ENCODE peak calls at places on chromosomes 5 and 9, in four cellular contexts. W, T, Y and L are unnamed samples.
A peak's percentile ranks its signal among the peaks of the same experiment; 100 is the strongest.

GRCh38 chr5:180811623-180812119 is 9.1 kb upstream of the MGAT1 start:
- DNase-seq in W (no peak), T (no peak), Y (no peak), L (no peak)

GRCh38 chr5:56269216-56269927 is 36.2 kb upstream of the ANKRD55 start:
- DNase-seq in W (no peak), T (no peak), Y (peak; percentile 46), L (no peak)

GRCh38 chr9:37324261-37324683 is 98.2 kb upstream of the GRHPR start:
- DNase-seq in W (no peak), T (no peak), Y (no peak), L (no peak)

GRCh38 chr9:95077766-95078382 is 239.6 kb downstream of the FANCC start:
- DNase-seq in W (peak; percentile 42), T (no peak), Y (no peak), L (no peak)

GRCh38 chr9:1276474-1276873 is 226.3 kb downstream of the DMRT2 start:
- DNase-seq in W (no peak), T (no peak), Y (no peak), L (no peak)

GRCh38 chr9:22813520-22813919 is 366.9 kb downstream of the DMRTA1 start:
- DNase-seq in W (no peak), T (no peak), Y (no peak), L (no peak)

GRCh38 chr5:43304520-43304919 is 8.7 kb downstream of the HMGCS1 start:
- DNase-seq in W (no peak), T (no peak), Y (no peak), L (no peak)

GRCh38 chr5:21823076-21823574 is 1030.0 kb downstream of the CDH12 start:
- DNase-seq in W (no peak), T (no peak), Y (no peak), L (no peak)

GRCh38 chr5:81856948-81857928 is 106.3 kb upstream of the SSBP2 start:
- DNase-seq in W (peak; percentile 69), T (peak; percentile 83), Y (no peak), L (peak; percentile 56)

GRCh38 chr9:131813116-131813515 is 73.2 kb upstream of the RAPGEF1 start:
- DNase-seq in W (no peak), T (no peak), Y (no peak), L (no peak)

GRCh38 chr9:107213561-107214028 is 69.5 kb upstream of the RAD23B start:
- DNase-seq in W (no peak), T (no peak), Y (peak; percentile 73), L (no peak)

GRCh38 chr5:142385194-142385593 is 60.4 kb upstream of the SPRY4 start:
- DNase-seq in W (no peak), T (no peak), Y (no peak), L (no peak)

GRCh38 chr5:115898656-115899055 is 56.9 kb downstream of the AP3S1 start:
- DNase-seq in W (no peak), T (no peak), Y (no peak), L (no peak)

GRCh38 chr5:75050415-75050814 is 1.9 kb downstream of the GCNT4 start:
- DNase-seq in W (no peak), T (no peak), Y (peak; percentile 47), L (no peak)

GRCh38 chr5:134649163-134649916 is 755 bp downstream of the SEC24A start:
- DNase-seq in W (peak; percentile 59), T (no peak), Y (peak; percentile 29), L (no peak)

GRCh38 chr5:169757016-169757415 is 119.9 kb downstream of the DOCK2 start:
- DNase-seq in W (no peak), T (no peak), Y (no peak), L (no peak)

GRCh38 chr5:31965227-31965626 is 208.9 kb downstream of the GOLPH3 start:
- DNase-seq in W (no peak), T (no peak), Y (no peak), L (no peak)

GRCh38 chr9:17075758-17076485 is 58.9 kb upstream of the CNTLN start:
- DNase-seq in W (no peak), T (no peak), Y (no peak), L (no peak)
- H3K4me1 ChIP-seq in W (no peaks in the 10 kb centered on the region), T (no peaks in the 10 kb centered on the region), Y (no peaks in the 10 kb centered on the region), L (no peaks in the 10 kb centered on the region)

DNA sequence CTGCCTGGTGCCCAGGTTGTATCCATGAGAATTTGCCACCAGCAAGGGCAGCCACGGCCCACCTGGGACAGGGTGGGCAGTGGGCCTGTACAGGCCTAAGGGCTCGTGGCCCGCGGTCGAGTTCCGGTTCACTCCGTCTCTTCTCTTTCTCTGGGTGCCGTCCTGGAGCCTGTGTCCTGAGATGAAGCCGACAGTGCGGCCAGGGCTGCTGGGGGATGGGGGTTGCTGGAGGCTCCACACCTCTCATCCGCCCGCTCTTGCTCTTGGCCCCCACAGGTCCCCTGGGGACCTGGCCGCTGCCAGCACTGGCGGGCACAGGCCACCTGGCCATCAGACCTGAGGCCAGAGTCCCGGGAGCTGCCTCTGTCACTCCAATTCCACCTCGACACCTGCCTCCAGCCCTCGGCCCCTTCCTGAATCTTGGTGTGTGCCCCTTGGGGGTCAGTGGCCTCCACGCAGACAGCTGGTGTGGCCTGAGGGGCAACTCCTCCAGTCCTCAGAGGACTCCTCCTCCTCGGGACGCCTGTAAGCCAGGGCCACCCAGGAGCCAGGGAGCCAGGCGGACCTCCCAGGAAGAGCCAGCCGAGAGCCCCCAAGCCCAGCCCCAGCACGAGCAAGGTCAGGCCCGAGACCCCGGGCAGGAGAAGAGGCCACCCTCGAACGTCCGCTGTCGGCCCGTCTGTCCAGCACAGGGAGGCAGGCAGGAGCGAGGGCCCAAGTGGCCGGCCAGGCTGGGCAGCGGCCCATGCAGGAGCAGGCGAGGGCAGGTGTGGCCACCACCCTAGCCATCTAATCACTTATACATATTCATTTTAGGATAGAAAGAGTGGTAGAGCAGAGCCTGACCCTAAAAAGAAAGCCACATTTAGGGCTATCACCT is 5.2 kb downstream of the LRRC26 start:
- DNase-seq in W (no peak), T (no peak), Y (no peak), L (no peak)
- H3K4me1 ChIP-seq in W (peaks cover under 1% of the 10 kb centered on the region), T (peaks cover 33% of the 10 kb centered on the region), Y (peaks cover 39% of the 10 kb centered on the region), L (peaks cover 21% of the 10 kb centered on the region)

DNA sequence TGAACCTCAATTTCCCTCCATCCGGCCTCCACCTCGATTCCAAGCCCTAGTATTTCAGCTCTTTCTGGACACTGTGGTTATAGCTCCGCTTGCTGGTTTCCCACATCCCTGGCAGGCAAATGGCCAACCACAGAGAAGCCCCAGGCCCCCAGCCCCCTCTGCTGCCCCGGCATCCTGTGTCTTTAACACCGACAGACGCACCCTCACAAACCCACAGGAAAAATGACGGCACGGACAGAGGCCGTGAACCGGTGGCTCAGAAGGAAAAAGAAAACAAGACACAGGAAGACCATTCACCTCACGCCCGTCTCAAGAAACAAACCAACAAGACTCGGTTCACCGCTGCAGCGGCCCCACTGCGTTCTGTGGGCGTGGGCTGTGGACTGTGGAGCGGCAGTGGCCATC is 1.5 kb upstream of the CLIC3 start:
- DNase-seq in W (no peak), T (no peak), Y (no peak), L (no peak)
- H3K4me1 ChIP-seq in W (peaks cover 6% of the 10 kb centered on the region), T (peaks cover 77% of the 10 kb centered on the region), Y (peaks cover 50% of the 10 kb centered on the region), L (peaks cover 7% of the 10 kb centered on the region)

GRCh38 chr9:113269871-113270270 is 5.5 kb downstream of the CDC26 start:
- DNase-seq in W (no peak), T (no peak), Y (no peak), L (no peak)
- H3K4me1 ChIP-seq in W (no peaks in the 10 kb centered on the region), T (peaks cover 16% of the 10 kb centered on the region), Y (peaks cover 7% of the 10 kb centered on the region), L (no peaks in the 10 kb centered on the region)

GRCh38 chr5:3102531-3102930 is 351.1 kb upstream of the IRX2 start:
- DNase-seq in W (no peak), T (no peak), Y (no peak), L (no peak)

GRCh38 chr5:3104446-3105047 is 353.1 kb upstream of the IRX2 start:
- DNase-seq in W (no peak), T (no peak), Y (no peak), L (no peak)

GRCh38 chr5:3101561-3101960 is 350.1 kb upstream of the IRX2 start:
- DNase-seq in W (no peak), T (no peak), Y (no peak), L (no peak)

GRCh38 chr5:3105172-3105571 is 353.7 kb upstream of the IRX2 start:
- DNase-seq in W (no peak), T (no peak), Y (no peak), L (no peak)

DNA sequence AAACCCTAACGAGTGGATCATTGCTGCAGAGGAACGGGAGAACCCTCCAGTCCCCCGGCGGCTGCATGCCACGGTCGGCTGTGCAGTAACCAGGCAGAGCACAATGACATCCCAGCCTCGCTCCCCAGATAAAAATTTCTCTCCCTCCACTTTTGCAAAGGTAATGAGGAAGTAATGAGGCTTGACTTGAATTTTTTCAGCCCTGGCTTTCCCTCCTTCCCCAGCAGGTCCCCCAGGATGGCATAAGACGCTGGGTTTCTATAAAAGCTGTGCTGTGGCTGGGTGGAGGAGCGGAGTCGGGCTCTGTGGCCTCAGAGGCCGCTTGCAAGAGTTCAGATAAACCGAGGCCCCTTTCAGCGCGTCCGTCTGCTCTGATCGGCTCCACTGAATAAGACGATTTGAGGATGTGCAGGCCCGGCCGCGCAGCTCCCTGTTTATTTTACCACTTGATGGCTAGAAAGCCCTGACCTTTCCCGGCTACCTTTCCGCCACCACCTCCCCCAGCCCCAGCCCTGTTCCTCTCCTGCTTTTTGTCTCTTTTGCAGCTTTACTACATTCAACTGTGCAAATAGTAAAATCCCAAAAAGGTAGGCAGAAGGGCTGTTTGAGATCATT is 351.9 kb upstream of the IRX2 start:
- DNase-seq in W (no peak), T (no peak), Y (no peak), L (no peak)
- H3K4me1 ChIP-seq in W (no peaks in the 10 kb centered on the region), T (no peaks in the 10 kb centered on the region), Y (no peaks in the 10 kb centered on the region), L (no peaks in the 10 kb centered on the region)

GRCh38 chr9:113514061-113514460 is 50.5 kb downstream of the RGS3 start:
- DNase-seq in W (no peak), T (no peak), Y (no peak), L (no peak)
- H3K4me1 ChIP-seq in W (peaks cover 7% of the 10 kb centered on the region), T (peaks cover 47% of the 10 kb centered on the region), Y (peaks cover 24% of the 10 kb centered on the region), L (no peaks in the 10 kb centered on the region)

GRCh38 chr9:87518702-87519335 is 21.2 kb downstream of the DAPK1 start:
- DNase-seq in W (no peak), T (peak; percentile 34), Y (no peak), L (no peak)

GRCh38 chr9:87516222-87516930 is 18.7 kb downstream of the DAPK1 start:
- DNase-seq in W (no peak), T (peak; percentile 35), Y (no peak), L (no peak)

GRCh38 chr9:87516931-87517300 is 19.2 kb downstream of the DAPK1 start:
- DNase-seq in W (no peak), T (no peak), Y (no peak), L (no peak)

GRCh38 chr9:87519415-87519989 is 21.8 kb downstream of the DAPK1 start:
- DNase-seq in W (no peak), T (no peak), Y (no peak), L (no peak)

DNA sequence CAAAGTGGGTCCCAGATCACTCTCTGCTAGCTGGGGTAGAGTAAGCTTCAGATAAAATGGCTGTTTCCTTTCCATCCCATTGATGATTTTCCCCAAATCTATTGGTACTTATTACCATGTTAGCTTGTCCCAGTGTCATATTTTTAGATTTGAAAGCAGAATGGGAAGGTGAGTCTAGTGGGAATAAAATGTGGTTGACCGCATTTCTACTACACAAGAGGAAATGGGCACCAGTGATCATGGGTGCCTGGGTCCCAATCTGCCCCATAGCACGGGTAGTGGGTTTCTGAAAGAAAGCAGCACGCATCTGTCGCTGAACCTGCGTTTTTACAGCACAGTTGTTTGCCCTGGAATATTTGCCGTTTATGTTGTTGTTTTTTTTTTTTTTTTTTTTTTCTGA is 20.1 kb downstream of the DAPK1 start:
- DNase-seq in W (no peak), T (no peak), Y (no peak), L (no peak)
- H3K4me1 ChIP-seq in W (no peaks in the 10 kb centered on the region), T (peaks cover 63% of the 10 kb centered on the region), Y (peaks cover 42% of the 10 kb centered on the region), L (no peaks in the 10 kb centered on the region)